ENCODE peak calls at places on chromosomes 12 and 14, in seven cellular contexts. W, V, T, Z, L, K and B are unnamed samples.

GRCh38 chr14:58283730-58284129 is 14.6 kb upstream of the ARID4A start:
- DNase-seq in W (no peak), Z (no peak), K (no peak), T (peak), V (no peak), L (no peak), B (no peak)

GRCh38 chr14:48748151-48748550 is 838.0 kb downstream of the RPS29 start:
- DNase-seq in W (no peak), V (no peak), K (no peak), L (no peak), T (no peak), Z (no peak), B (no peak)

GRCh38 chr12:107271523-107271922 is 178.2 kb upstream of the CRY1 start:
- DNase-seq in L (no peak), W (no peak), T (no peak), K (no peak), V (no peak), Z (no peak), B (no peak)

GRCh38 chr12:47799357-47799955 is 20.2 kb downstream of the HDAC7 start:
- DNase-seq in V (no peak), K (no peak), Z (no peak), W (no peak), T (no peak), L (no peak), B (no peak)

GRCh38 chr12:11672361-11672760 is 22.9 kb downstream of the ETV6 start:
- DNase-seq in W (no peak), K (no peak), L (no peak), V (no peak), Z (no peak), T (no peak), B (no peak)

GRCh38 chr14:102525213-102526143 is 15.9 kb upstream of the ANKRD9 start:
- DNase-seq in T (peak), K (no peak), V (no peak), Z (no peak), L (no peak), W (peak), B (peak)

GRCh38 chr14:39972704-39973103 is 540.5 kb upstream of the FBXO33 start:
- DNase-seq in Z (no peak), W (no peak), L (no peak), V (no peak), T (no peak), K (no peak), B (no peak)

GRCh38 chr12:49261726-49262125 is 3.2 kb upstream of the TUBA1C start:
- DNase-seq in Z (no peak), K (no peak), T (no peak), L (no peak), W (no peak), V (no peak), B (no peak)

GRCh38 chr12:124927325-124928094 is 13.1 kb upstream of the UBC start:
- DNase-seq in V (peak), T (peak), Z (peak), K (no peak), W (peak), L (peak), B (peak)

GRCh38 chr12:56804169-56804568 is 41.0 kb downstream of the HSD17B6 start:
- DNase-seq in W (no peak), V (no peak), L (no peak), K (no peak), Z (no peak), T (no peak), B (no peak)

GRCh38 chr14:104301731-104302460 is 163.5 kb downstream of the KIF26A start:
- DNase-seq in K (no peak), L (no peak), W (no peak), Z (no peak), V (no peak), T (no peak), B (no peak)

GRCh38 chr12:69447892-69448291 is 22.3 kb upstream of the FRS2 start:
- DNase-seq in L (no peak), V (no peak), K (no peak), Z (no peak), W (no peak), T (no peak), B (no peak)

GRCh38 chr14:85416771-85417170 is 113.2 kb upstream of the FLRT2 start:
- DNase-seq in T (no peak), W (no peak), Z (peak), V (no peak), K (no peak), L (peak), B (peak)

GRCh38 chr14:102140027-102140749 is 491 bp downstream of the WDR20 start:
- DNase-seq in V (peak), T (peak), W (no peak), Z (peak), L (peak), K (no peak), B (peak)

GRCh38 chr12:47021298-47021697 is 58.1 kb upstream of the PCED1B start:
- DNase-seq in T (peak), L (peak), K (no peak), W (peak), V (peak), Z (peak), B (peak)

GRCh38 chr12:49338830-49339463 is 2.0 kb upstream of the C1QL4 start:
- DNase-seq in V (no peak), L (no peak), T (no peak), Z (no peak), W (no peak), K (no peak), B (no peak)

GRCh38 chr14:44662250-44662891 is 155.3 kb upstream of the FSCB start:
- DNase-seq in Z (no peak), K (no peak), V (no peak), L (no peak), T (no peak), W (no peak), B (no peak)

GRCh38 chr12:69252033-69252432 is 12.7 kb downstream of the CPSF6 start:
- DNase-seq in T (no peak), L (no peak), Z (no peak), V (no peak), W (no peak), K (no peak), B (peak)

GRCh38 chr12:101172316-101172715 is 37.7 kb downstream of the SLC5A8 start:
- DNase-seq in K (peak), W (no peak), V (peak), T (peak), L (no peak), Z (no peak), B (peak)

GRCh38 chr14:32375663-32376062 is 46.6 kb downstream of the AKAP6 start:
- DNase-seq in Z (no peak), L (no peak), V (no peak), W (no peak), T (no peak), K (no peak), B (no peak)

GRCh38 chr14:106522990-106523389 is 996.6 kb downstream of the TMEM121 start:
- DNase-seq in K (no peak), L (no peak), V (no peak), T (no peak), W (no peak), Z (no peak), B (no peak)

GRCh38 chr14:36747411-36748184 is 85.9 kb downstream of the PAX9 start:
- DNase-seq in Z (peak), L (peak), V (peak), W (no peak), T (peak), K (no peak), B (peak)

GRCh38 chr14:102661614-102662013 is 69.2 kb downstream of the RCOR1 start:
- DNase-seq in W (no peak), T (no peak), V (no peak), Z (no peak), L (no peak), K (no peak), B (no peak)

GRCh38 chr14:72653026-72653425 is 240.9 kb downstream of the DPF3 start:
- DNase-seq in K (no peak), L (no peak), T (no peak), V (no peak), W (no peak), Z (no peak), B (no peak)

GRCh38 chr14:23187925-23188324 is 4.5 kb upstream of the SLC7A8 start:
- DNase-seq in V (no peak), L (no peak), T (no peak), K (no peak), W (no peak), Z (no peak), B (no peak)

GRCh38 chr12:132508860-132509732 is 19.1 kb downstream of the FBRSL1 start:
- DNase-seq in W (no peak), L (no peak), K (no peak), Z (no peak), T (no peak), V (no peak), B (no peak)
- TF ChIP-seq MAX in W (no peak), L (no peak), K (no peak), Z (no peak), T (no peak), V (no peak), B (no peak)

GRCh38 chr14:99821519-99822165 is 28.4 kb downstream of the EML1 start:
- DNase-seq in L (no peak), T (no peak), W (no peak), Z (no peak), K (no peak), V (no peak), B (peak)
- TF ChIP-seq MAX in L (no peak), T (no peak), W (no peak), Z (no peak), K (no peak), V (peak), B (peak)

GRCh38 chr14:99136401-99136800 is 135.6 kb downstream of the BCL11B start:
- DNase-seq in Z (no peak), K (no peak), L (no peak), V (no peak), W (no peak), T (no peak), B (no peak)
- TF ChIP-seq MAX in Z (no peak), K (no peak), L (no peak), V (no peak), W (no peak), T (no peak), B (no peak)

GRCh38 chr12:1518763-1519516 is 75.4 kb downstream of the FBXL14 start:
- DNase-seq in Z (peak), V (peak), T (peak), W (peak), K (no peak), L (no peak), B (peak)
- TF ChIP-seq MAX in Z (no peak), V (no peak), T (no peak), W (no peak), K (no peak), L (peak), B (no peak)

GRCh38 chr12:5873341-5873919 is 71.6 kb downstream of the ANO2 start:
- DNase-seq in V (no peak), Z (no peak), K (no peak), T (no peak), W (no peak), L (no peak), B (no peak)
- TF ChIP-seq MAX in V (no peak), Z (no peak), K (no peak), T (no peak), W (no peak), L (no peak), B (no peak)

DNA sequence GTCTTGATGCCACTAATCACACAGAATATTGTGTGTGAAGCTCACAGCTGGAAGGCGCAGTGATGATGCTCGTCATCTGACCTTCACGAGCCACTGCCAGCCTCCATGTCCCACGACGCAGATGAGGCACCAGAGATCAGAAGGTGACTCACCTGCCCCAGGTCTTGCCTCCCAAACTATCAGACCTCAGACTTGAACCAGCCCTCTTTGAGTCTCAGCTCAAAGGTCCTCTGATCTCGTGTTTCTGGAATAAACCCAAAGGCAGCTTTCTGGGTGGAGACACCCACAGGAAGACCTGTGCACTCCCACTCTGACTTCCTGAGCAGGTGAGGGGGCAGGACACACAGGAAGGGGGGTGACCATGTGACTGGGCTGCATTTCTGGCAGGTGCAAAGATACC is 19.6 kb upstream of the CHGA start:
- DNase-seq in V (no peak), Z (no peak), K (no peak), W (no peak), T (no peak), L (no peak), B (no peak)
- TF ChIP-seq MAX in V (no peak), Z (no peak), K (no peak), W (no peak), T (no peak), L (no peak), B (no peak)

DNA sequence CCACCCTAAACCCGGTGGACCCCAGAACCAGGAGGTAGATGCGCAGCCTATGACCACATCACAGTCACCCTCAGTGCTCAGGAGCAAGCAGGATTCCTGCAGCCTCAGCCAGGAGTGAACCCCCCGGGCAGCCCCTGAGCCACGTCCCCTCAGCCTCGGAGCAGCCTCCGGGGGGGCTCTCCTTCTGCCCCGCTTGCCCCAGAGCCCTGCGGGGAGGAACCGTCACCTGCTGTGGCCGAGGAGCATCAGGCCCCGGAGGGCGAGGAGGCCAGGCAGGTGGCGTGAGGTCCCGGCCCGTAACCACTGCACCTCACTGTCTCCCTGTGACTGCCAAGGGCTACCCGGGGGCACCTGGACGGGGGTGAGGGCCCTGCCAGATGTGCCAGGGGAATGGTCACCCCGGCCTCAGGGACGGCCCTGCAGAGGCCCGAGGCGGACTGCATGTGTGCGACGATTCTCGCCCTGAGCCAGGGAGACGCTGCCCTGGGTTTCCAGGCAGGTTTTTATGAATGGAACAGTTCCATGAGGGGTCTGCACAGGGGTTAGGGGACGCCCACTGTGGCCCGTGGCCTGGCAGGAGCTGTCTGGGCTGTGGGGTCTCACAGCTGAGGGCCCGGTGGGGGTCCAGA is 58.6 kb downstream of the FBRSL1 start:
- DNase-seq in Z (no peak), T (no peak), V (no peak), K (no peak), W (no peak), L (no peak), B (no peak)
- TF ChIP-seq MAX in Z (no peak), T (no peak), V (no peak), K (no peak), W (no peak), L (no peak), B (no peak)

GRCh38 chr14:60757617-60758016 is 23.1 kb downstream of the MNAT1 start:
- DNase-seq in W (no peak), T (no peak), V (no peak), Z (peak), K (no peak), L (no peak), B (peak)

GRCh38 chr14:60760209-60760608 is 25.6 kb downstream of the MNAT1 start:
- DNase-seq in K (no peak), V (no peak), W (no peak), L (no peak), Z (no peak), T (no peak), B (peak)

GRCh38 chr14:60756847-60757246 is 22.3 kb downstream of the MNAT1 start:
- DNase-seq in W (no peak), V (no peak), K (no peak), L (no peak), Z (peak), T (no peak), B (no peak)

GRCh38 chr14:60758875-60759274 is 24.3 kb downstream of the MNAT1 start:
- DNase-seq in L (no peak), T (no peak), Z (no peak), V (no peak), W (no peak), K (no peak), B (peak)

GRCh38 chr14:60760648-60761364 is 26.2 kb downstream of the MNAT1 start:
- DNase-seq in Z (no peak), K (peak), W (peak), T (peak), L (no peak), V (no peak), B (no peak)
- TF ChIP-seq MAX in Z (no peak), K (no peak), W (no peak), T (no peak), L (no peak), V (no peak), B (no peak)